ENCODE peak calls at places on chromosomes 5 and 9, in four cellular contexts. R is HepG2, I is dorsolateral prefrontal cortex, L is coronary artery. D is an unnamed sample.
A peak's percentile ranks its signal among the peaks of the same experiment; 100 is the strongest.

GRCh38 chr9:71886015-71886414 is 25.0 kb downstream of the ABHD17B start:
- DNase-seq in L (no peak), I (no peak), R (no peak), D (no peak)

GRCh38 chr9:656918-657583 is 184.4 kb upstream of the DMRT1 start:
- DNase-seq in I (no peak), R (no peak), L (no peak), D (no peak)

GRCh38 chr9:7293091-7293490 is 506.5 kb downstream of the DMAC1 start:
- DNase-seq in L (no peak), I (no peak), R (no peak), D (no peak)

GRCh38 chr5:179908528-179908927 is 831 bp upstream of the TBC1D9B start:
- DNase-seq in L (no peak), R (peak; percentile 32), I (no peak), D (no peak)

GRCh38 chr5:150612905-150613670 is 27.4 kb upstream of the SYNPO start:
- DNase-seq in I (no peak), R (no peak), L (no peak), D (no peak)

GRCh38 chr5:132883261-132883834 is 9.9 kb downstream of the LEAP2 start:
- DNase-seq in I (peak; percentile 48), L (no peak), R (peak; percentile 78), D (peak; percentile 15)

GRCh38 chr5:6188344-6188743 is 190.0 kb downstream of the MED10 start:
- DNase-seq in L (no peak), I (no peak), R (no peak), D (no peak)

GRCh38 chr9:123267481-123268239 is 726 bp downstream of the STRBP start:
- DNase-seq in R (no peak), I (peak; percentile 50), L (peak; percentile 72), D (no peak)

GRCh38 chr5:142432369-142432863 is 107.6 kb upstream of the SPRY4 start:
- DNase-seq in L (no peak), R (no peak), I (no peak), D (no peak)

GRCh38 chr5:83913593-83913992 is 192.9 kb upstream of the HAPLN1 start:
- DNase-seq in I (no peak), L (no peak), R (no peak), D (no peak)

GRCh38 chr5:74903165-74903787 is 37.1 kb upstream of the FAM169A start:
- DNase-seq in I (no peak), R (peak; percentile 66), L (no peak), D (no peak)

GRCh38 chr9:135086597-135087488 is 625 bp upstream of the OLFM1 start:
- DNase-seq in R (no peak), I (no peak), L (no peak), D (no peak)

GRCh38 chr5:418681-419121 is 24.3 kb upstream of the EXOC3 start:
- DNase-seq in I (peak; percentile 39), L (no peak), R (no peak), D (no peak)

GRCh38 chr9:20838218-20838617 is 154.2 kb downstream of the FOCAD start:
- DNase-seq in I (no peak), L (no peak), R (peak; percentile 7), D (no peak)

GRCh38 chr9:83327323-83327722 is 210.9 kb downstream of the FRMD3 start:
- DNase-seq in L (no peak), R (peak; percentile 56), I (no peak), D (no peak)

GRCh38 chr5:177025139-177025538 is 2.6 kb downstream of the ZNF346 start:
- DNase-seq in I (no peak), R (no peak), L (no peak), D (no peak)

GRCh38 chr5:177020033-177020432 is 2.5 kb upstream of the ZNF346 start:
- DNase-seq in I (no peak), R (no peak), L (no peak), D (no peak)

GRCh38 chr5:177024559-177024958 is 2.1 kb downstream of the ZNF346 start:
- DNase-seq in R (no peak), I (no peak), L (no peak), D (no peak)

GRCh38 chr5:177022386-177023246 is at the start of gene ZNF346:
- DNase-seq in L (peak; percentile 92), I (peak; percentile 95), R (peak; percentile 90), D (peak; percentile 82)

DNA sequence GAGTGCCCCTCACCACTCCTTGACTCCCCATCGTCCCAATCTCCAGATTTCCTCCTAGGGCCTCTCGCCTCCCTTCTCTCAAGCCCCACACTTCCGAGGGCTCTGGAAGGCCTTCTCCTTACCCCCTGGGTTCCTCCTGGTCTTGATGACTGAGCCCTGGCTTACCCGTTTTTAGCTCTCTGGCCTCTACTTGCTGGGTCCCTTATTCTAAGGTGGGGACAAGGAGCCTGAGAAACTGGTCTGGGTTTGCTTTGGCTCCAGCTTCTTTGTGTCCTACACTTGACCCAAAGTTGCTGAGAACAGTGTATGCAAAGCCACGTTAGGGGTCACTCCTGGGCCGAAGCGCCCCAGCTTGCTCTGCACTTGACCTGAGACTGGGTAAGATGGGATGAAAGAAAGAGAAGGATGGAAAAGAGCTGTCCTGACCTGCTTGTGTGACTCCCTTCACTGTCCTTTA is 779 bp downstream of the ZNF346 start:
- DNase-seq in I (no peak), R (peak; percentile 9), L (peak; percentile 74), D (no peak)
- H3K27ac ChIP-seq in I (peak overlapping the region; percentile 11), R (peak overlapping the region; percentile 82), L (peak overlapping the region; percentile 85), D (peak overlapping the region; percentile 62)

DNA sequence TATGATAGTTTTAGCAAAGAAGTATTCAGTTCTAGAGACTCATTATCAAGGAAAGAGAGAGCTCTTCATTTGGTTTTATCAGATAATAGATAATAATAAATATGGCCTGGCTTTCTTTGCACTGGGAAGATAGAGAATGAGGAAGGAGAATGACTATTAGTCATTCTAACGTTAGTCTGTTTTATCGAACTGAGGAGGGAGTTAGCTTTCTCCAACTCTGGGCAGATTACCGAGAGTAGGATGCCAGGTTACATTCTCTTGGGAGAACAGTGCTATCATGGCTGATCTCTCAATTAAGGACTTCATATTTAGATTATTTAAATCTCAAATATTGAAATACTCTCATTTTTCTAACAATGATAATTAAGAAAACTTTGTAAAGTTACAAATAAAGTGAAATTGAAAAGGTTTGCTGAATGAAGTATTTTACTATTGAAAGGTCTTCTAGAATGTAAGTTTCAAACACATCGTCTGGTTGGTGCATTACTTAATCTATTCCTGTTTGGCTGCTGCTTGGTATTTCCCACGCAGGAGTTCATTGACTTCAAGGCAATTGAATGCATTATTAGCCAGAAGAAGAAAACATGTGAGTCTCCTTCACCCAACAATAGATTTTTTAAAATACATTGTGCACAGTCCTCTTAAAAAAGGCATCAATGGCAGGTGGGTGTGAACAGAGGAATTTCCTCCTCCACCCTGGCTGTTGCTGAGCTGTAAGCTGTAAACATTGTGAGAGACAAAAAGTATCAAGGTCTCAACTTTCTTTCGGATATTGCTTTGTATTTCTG is 140.8 kb downstream of the C9orf152 start:
- DNase-seq in I (no peak), L (no peak), R (no peak), D (no peak)
- H3K27ac ChIP-seq in I (no peak overlapping the region), L (peak overlapping the region; percentile 5), R (no peak overlapping the region), D (no peak overlapping the region)

GRCh38 chr5:3613726-3614125 is 18.1 kb downstream of the IRX1 start:
- DNase-seq in R (no peak), I (no peak), L (no peak), D (no peak)

GRCh38 chr5:3612561-3613175 is 17.0 kb downstream of the IRX1 start:
- DNase-seq in I (no peak), L (no peak), R (no peak), D (no peak)

GRCh38 chr5:3619584-3619983 is 24.0 kb downstream of the IRX1 start:
- DNase-seq in I (no peak), L (no peak), R (no peak), D (no peak)

GRCh38 chr5:3615217-3615616 is 19.6 kb downstream of the IRX1 start:
- DNase-seq in R (no peak), I (no peak), L (no peak), D (no peak)

GRCh38 chr5:3615829-3616228 is 20.2 kb downstream of the IRX1 start:
- DNase-seq in I (no peak), R (no peak), L (no peak), D (no peak)
- H3K27ac ChIP-seq in I (no peak overlapping the region), R (no peak overlapping the region), L (no peak overlapping the region), D (no peak overlapping the region)

DNA sequence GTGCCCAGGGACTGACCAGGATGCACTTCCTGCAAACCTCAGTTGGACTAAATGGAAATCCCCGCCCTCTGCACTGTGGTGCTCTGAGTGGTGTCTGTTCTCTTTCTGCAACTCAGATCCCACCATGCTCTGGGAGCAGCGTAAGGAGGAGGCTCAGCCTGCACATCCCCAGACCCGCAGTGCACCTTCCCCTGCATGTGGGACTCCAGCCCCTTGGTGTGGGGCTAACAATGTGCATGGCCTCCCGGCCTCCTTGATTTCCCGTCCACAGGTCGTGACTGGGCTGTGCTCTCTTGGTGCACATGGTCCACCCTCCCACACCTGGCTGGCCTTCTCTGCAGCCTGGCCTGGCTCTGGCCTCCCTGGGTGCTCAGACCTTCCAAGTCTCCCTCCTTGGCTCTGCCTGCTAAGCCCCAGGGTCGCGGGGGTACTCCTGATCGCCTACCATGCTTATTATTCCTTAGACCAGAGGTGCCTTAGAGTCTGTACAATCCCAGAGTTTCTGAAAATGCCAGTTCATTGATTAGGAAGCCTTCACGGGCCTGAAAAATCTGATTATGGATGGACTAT is 397.5 kb downstream of the IRX2 start:
- DNase-seq in L (peak; percentile 70), R (no peak), I (no peak), D (no peak)
- H3K27ac ChIP-seq in L (no peak overlapping the region), R (no peak overlapping the region), I (no peak overlapping the region), D (no peak overlapping the region)

DNA sequence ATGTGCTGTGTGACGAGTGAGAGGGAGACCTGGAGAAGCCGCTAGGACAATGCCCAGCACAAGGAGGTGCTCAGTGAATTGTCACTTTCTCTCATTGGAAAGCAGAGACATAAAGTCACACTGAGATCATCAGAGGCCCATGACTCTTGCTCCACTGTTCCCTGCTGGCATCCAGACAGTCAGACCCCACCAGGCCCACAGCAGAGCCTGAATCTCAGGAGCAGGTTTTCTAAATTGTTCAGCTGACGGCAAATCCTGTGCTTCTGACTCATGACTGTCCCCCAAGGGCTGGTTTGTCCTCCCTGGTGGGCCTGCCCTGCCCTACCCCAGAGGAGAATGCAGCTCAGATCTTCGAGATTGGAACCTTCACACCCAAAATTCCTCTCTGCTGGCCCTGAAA is 2.8 kb downstream of the PTGES start:
- DNase-seq in R (no peak), L (no peak), I (no peak), D (no peak)
- H3K27ac ChIP-seq in R (no peak overlapping the region), L (no peak overlapping the region), I (no peak overlapping the region), D (no peak overlapping the region)

GRCh38 chr5:68432682-68433081 is 217.1 kb downstream of the PIK3R1 start:
- DNase-seq in I (no peak), L (no peak), R (no peak), D (no peak)
- H3K27ac ChIP-seq in I (no peak overlapping the region), L (no peak overlapping the region), R (no peak overlapping the region), D (no peak overlapping the region)